ENCODE peak calls at places on chromosomes 6 and 20, in eight cellular contexts. P, X, E, A, Z, K, G and V are unnamed samples.

GRCh38 chr6:11621119-11621518 is 83.6 kb downstream of the TMEM170B start:
- DNase-seq in Z (peak; percentile 12), X (no peak), E (no peak), K (no peak), P (no peak), A (no peak), G (no peak), V (no peak)

GRCh38 chr6:10413850-10414765 is 766 bp downstream of the TFAP2A start:
- DNase-seq in A (no peak), G (peak; percentile 32), Z (peak; percentile 72), E (no peak), P (no peak), X (no peak), K (no peak), V (no peak)

GRCh38 chr6:3163248-3163594 is 5.9 kb upstream of the TUBB2A start:
- DNase-seq in Z (no peak), X (no peak), E (no peak), P (no peak), A (no peak), K (peak; percentile 35), G (peak; percentile 43), V (no peak)

GRCh38 chr6:153436346-153436745 is 305.3 kb upstream of the RGS17 start:
- DNase-seq in P (no peak), E (no peak), K (no peak), A (no peak), X (no peak), Z (peak; percentile 84), G (no peak), V (no peak)

GRCh38 chr6:90183587-90184333 is 112.9 kb downstream of the BACH2 start:
- DNase-seq in E (no peak), A (no peak), G (no peak), P (no peak), Z (no peak), K (no peak), X (no peak), V (peak; percentile 30)

GRCh38 chr6:23003671-23004598 is 434.6 kb downstream of the HDGFL1 start:
- DNase-seq in E (peak; percentile 27), G (peak; percentile 70), X (no peak), Z (no peak), A (no peak), K (peak; percentile 82), P (no peak), V (no peak)

GRCh38 chr20:22207280-22207679 is 377.1 kb downstream of the FOXA2 start:
- DNase-seq in G (no peak), A (no peak), P (no peak), E (no peak), Z (no peak), K (no peak), X (no peak), V (no peak)

GRCh38 chr6:162621246-162621645 is 106.3 kb downstream of the PRKN start:
- DNase-seq in Z (peak; percentile 50), P (no peak), K (no peak), E (peak; percentile 41), X (no peak), G (peak; percentile 11), A (no peak), V (peak; percentile 36)

GRCh38 chr6:150142657-150143501 is at the start of gene PPP1R14C:
- DNase-seq in P (peak; percentile 58), Z (peak; percentile 54), A (peak; percentile 29), X (no peak), G (no peak), E (no peak), K (peak; percentile 2), V (no peak)

GRCh38 chr6:82775361-82775760 is 290.3 kb downstream of the UBE3D start:
- DNase-seq in G (no peak), E (no peak), Z (no peak), A (no peak), P (no peak), X (no peak), K (no peak), V (no peak)

GRCh38 chr6:52725530-52726192 is 37.6 kb downstream of the GSTA2 start:
- DNase-seq in Z (peak; percentile 93), K (peak; percentile 33), A (no peak), E (peak; percentile 12), X (no peak), P (no peak), G (peak; percentile 7), V (peak; percentile 14)

GRCh38 chr6:81997091-81997926 is 244.8 kb upstream of the TENT5A start:
- DNase-seq in A (no peak), Z (peak; percentile 95), G (peak; percentile 82), P (no peak), X (no peak), E (peak; percentile 88), K (peak; percentile 92), V (no peak)

GRCh38 chr6:43949451-43950110 is 177.7 kb downstream of the MRPL14 start:
- DNase-seq in K (no peak), A (no peak), X (peak; percentile 19), P (no peak), G (no peak), E (no peak), Z (no peak), V (no peak)

GRCh38 chr6:136737343-136738177 is 54.7 kb downstream of the MAP3K5 start:
- DNase-seq in K (peak; percentile 80), G (peak; percentile 94), A (no peak), Z (peak; percentile 49), X (peak; percentile 77), E (peak; percentile 18), P (no peak), V (no peak)

GRCh38 chr6:35007016-35007415 is 118.0 kb downstream of the ANKS1A start:
- DNase-seq in E (no peak), A (no peak), X (no peak), K (no peak), P (no peak), G (no peak), Z (no peak), V (no peak)

GRCh38 chr6:33927551-33927950 is 123.7 kb upstream of the MLN start:
- DNase-seq in K (peak; percentile 73), E (peak; percentile 10), X (no peak), G (no peak), Z (peak; percentile 76), A (no peak), P (no peak), V (no peak)

GRCh38 chr6:43276180-43277082 is 21.6 kb upstream of the SLC22A7 start:
- DNase-seq in G (no peak), Z (no peak), E (no peak), P (no peak), A (no peak), X (no peak), K (no peak), V (no peak)

GRCh38 chr6:10451394-10451793 is 36.5 kb upstream of the TFAP2A start:
- DNase-seq in P (no peak), Z (no peak), E (no peak), A (no peak), K (no peak), G (no peak), X (no peak), V (no peak)

DNA sequence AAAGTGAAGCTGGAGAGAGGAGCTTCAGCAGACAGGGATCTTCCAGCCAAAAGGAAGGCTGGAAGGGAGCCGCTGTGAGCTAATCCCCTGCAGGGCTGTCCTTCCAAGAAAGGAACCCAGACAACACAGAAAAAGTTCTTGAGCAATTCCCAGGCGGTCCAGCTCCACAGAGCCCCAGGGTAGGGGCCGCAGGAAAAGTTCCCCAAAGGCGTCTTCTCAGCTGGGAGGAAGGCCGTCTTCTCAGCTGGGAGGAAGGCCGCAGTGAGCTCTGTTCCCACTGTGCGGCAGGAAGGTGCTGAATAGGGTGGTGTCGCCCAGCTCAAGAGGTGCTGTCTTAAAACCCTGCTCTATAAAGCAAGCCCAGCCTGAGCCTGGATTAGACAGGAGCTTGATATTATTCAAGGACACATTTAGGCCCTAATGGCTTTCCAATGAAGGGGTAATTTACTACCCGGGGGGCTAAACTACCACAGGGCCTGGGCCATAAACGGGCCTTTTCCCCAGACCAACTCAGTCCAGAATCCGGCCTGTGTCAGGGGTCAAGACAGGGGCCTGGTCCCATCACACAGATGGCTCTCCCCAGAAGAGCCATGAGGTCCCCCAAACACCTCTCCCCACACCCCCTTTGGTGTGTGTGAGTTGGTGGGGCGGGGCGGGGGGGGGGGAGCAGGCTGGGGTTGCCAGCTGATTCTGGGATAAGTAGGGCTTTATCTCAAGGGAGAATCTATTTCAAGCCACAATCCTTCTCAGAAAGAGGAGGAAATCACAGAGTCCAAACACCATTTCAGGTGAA is 103.6 kb downstream of the NOL4L start:
- DNase-seq in X (no peak), P (no peak), A (no peak), K (no peak), G (no peak), E (no peak), Z (no peak), V (no peak)
- H3K4me3 ChIP-seq in X (peak overlapping the region; percentile 96), P (peak overlapping the region; percentile 75), A (no peak overlapping the region), K (no peak overlapping the region), G (peak overlapping the region; percentile 70), E (peak overlapping the region; percentile 72), Z (no peak overlapping the region), V (peak overlapping the region; percentile 78)

DNA sequence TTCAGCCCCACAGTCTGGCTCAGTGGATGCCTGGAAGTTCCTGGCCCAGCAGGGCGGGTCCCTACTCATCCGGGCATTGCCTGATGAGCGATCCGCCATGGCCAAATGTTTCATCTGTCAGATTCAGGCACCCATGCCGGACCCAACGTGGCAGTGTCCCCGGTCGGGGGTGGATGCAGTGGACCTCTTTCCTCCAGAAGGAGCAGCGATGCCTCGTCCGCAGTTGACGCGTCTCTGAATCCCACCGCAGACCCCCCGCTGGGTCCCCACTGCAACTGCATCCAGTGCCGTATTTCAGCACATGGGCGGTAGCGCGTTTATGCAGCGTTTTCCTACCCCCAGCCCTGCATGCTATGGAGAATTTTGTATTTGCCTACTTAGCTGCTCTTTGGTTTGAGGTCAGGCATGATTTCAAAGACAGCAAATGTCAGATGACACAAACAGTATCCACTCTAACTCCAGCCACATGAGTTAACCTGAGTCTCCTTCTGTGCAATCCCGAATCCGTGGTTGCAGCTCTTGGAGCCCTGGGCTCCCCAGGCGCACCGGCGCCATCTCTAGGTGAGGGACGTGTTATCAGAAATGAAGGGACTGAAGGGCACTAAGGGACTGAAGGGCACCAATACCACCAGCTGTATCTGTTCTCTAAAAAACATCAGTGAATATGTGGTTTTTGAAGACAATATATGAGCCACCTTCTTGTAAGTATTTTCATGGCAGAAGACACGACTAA is 72.6 kb upstream of the THBS2 start:
- DNase-seq in K (peak; percentile 75), E (peak; percentile 7), P (no peak), Z (peak; percentile 30), A (no peak), X (no peak), G (peak; percentile 62), V (no peak)
- TF ChIP-seq CTCF in K (peak; percentile 57), E (peak; percentile 15), P (peak; percentile 14), Z (peak; percentile 53), A (no peak), X (peak; percentile 28), G (peak; percentile 55), V (peak; percentile 31)

DNA sequence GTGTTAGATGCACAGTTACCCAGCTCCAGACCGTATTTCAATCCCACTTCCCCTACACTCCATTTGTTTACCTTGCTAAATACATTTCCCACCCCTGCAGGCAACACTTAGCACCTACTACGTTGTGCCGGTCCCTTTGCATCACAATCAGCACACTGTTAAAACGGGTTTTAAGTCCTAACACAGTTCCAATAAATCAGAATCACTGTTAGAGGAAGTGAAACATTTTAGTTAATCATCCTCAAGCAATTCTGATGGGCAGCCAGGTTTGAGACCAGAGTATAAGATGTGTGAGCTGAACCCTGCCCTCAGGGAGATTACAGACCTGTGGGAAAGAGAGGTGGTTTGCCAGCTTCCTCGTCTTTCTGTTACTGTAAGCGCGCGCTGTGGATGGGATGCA is 3.0 kb downstream of the ZCCHC3 start:
- DNase-seq in G (no peak), P (no peak), K (no peak), Z (no peak), A (no peak), E (no peak), X (no peak), V (no peak)
- H3K4me3 ChIP-seq in G (peak overlapping the region; percentile 77), P (peak overlapping the region; percentile 86), K (peak overlapping the region; percentile 92), Z (no peak overlapping the region), A (no peak overlapping the region), E (peak overlapping the region; percentile 94), X (peak overlapping the region; percentile 74), V (peak overlapping the region; percentile 95)

GRCh38 chr6:147787407-147787806 is 278.9 kb downstream of the SAMD5 start:
- DNase-seq in Z (no peak), K (no peak), X (no peak), A (no peak), E (no peak), P (no peak), G (no peak), V (no peak)
- TF ChIP-seq CTCF in Z (no peak), K (no peak), X (no peak), A (no peak), E (no peak), P (no peak), G (no peak), V (no peak)